ENCODE peak calls at places on chromosomes 12 and 14, in nine cellular contexts. U is amygdala, N is dorsolateral prefrontal cortex, X is hepatic stellate cell, D is thyroid gland, M is neural crest cell, C is NCI-H510A treated with DMSO at 0.1 percent for 48 hours, B is fibroblast of pulmonary artery, V is HEK293T. F is an unnamed sample.

GRCh38 chr14:93456356-93456755 is 25.6 kb downstream of the UNC79 start:
- DNase-seq in U (no peak), N (no peak), X (no peak), D (no peak), M (no peak), C (no peak), B (no peak), V (no peak), F (no peak)

GRCh38 chr14:78997811-78998210 is 827.6 kb downstream of the NRXN3 start:
- DNase-seq in U (no peak), N (no peak), X (no peak), D (peak; percentile 68), M (no peak), C (peak; percentile 18), B (peak; percentile 76), V (no peak), F (no peak)

GRCh38 chr12:123900898-123901376 is 71.7 kb downstream of the CCDC92 start:
- DNase-seq in U (no peak), N (no peak), X (no peak), D (no peak), M (no peak), C (peak; percentile 66), B (no peak), V (no peak), F (peak; percentile 52)

GRCh38 chr12:65705380-65705876 is 118.9 kb upstream of the HMGA2 start:
- DNase-seq in U (no peak), N (no peak), X (no peak), D (no peak), M (no peak), C (no peak), B (no peak), V (no peak), F (no peak)

GRCh38 chr12:70854138-70854537 is 66.4 kb downstream of the PTPRR start:
- DNase-seq in U (no peak), N (no peak), X (no peak), D (no peak), M (no peak), C (no peak), B (no peak), V (no peak), F (no peak)

GRCh38 chr12:100669922-100670321 is 96.4 kb downstream of the GAS2L3 start:
- DNase-seq in U (no peak), N (no peak), X (no peak), D (no peak), M (no peak), C (no peak), B (no peak), V (no peak), F (no peak)

GRCh38 chr12:3017281-3017680 is 58.1 kb downstream of the TEAD4 start:
- DNase-seq in U (no peak), N (no peak), X (no peak), D (no peak), M (no peak), C (no peak), B (no peak), V (no peak), F (no peak)

GRCh38 chr14:77318006-77318553 is 2.6 kb downstream of the POMT2 start:
- DNase-seq in U (no peak), N (no peak), X (no peak), D (no peak), M (no peak), C (no peak), B (no peak), V (no peak), F (no peak)

GRCh38 chr12:111443586-111443985 is 37.9 kb downstream of the SH2B3 start:
- DNase-seq in U (no peak), N (peak; percentile 24), X (no peak), D (no peak), M (no peak), C (no peak), B (peak; percentile 42), V (no peak), F (no peak)

F was measured in HTR-8/SVneo.